ENCODE peak calls at places on chromosomes 12 and 14, in four cellular contexts. V, M, B and U are unnamed samples.
A peak's percentile ranks its signal among the peaks of the same experiment; 100 is the strongest.

GRCh38 chr12:132642846-132643835 is 24.6 kb downstream of the P2RX2 start:
- DNase-seq in M (no peak), B (no peak), V (no peak), U (no peak)

GRCh38 chr14:101823511-101824120 is 62.1 kb downstream of the PPP2R5C start:
- DNase-seq in V (no peak), M (peak; percentile 68), B (no peak), U (no peak)

GRCh38 chr12:88663001-88663400 is 82.7 kb upstream of the KITLG start:
- DNase-seq in B (no peak), V (no peak), M (no peak), U (no peak)

GRCh38 chr12:77226398-77226797 is 161.0 kb upstream of the E2F7 start:
- DNase-seq in V (no peak), M (no peak), B (no peak), U (no peak)

GRCh38 chr12:8950287-8950574 is 786 bp upstream of the M6PR start:
- DNase-seq in B (no peak), V (no peak), M (no peak), U (no peak)

GRCh38 chr12:123576611-123577010 is 7.7 kb upstream of the TMED2 start:
- DNase-seq in B (no peak), V (no peak), M (no peak), U (no peak)

GRCh38 chr12:53788892-53789291 is 37.1 kb upstream of the CISTR start:
- DNase-seq in M (no peak), V (no peak), B (no peak), U (no peak)

GRCh38 chr14:25259470-25259869 is 209.5 kb upstream of the STXBP6 start:
- DNase-seq in V (no peak), M (no peak), B (no peak), U (no peak)

GRCh38 chr14:99608591-99608990 is 4.6 kb upstream of the CCDC85C start:
- DNase-seq in B (no peak), V (no peak), M (no peak), U (no peak)

GRCh38 chr12:105977256-105978051 is 161.3 kb downstream of the NUAK1 start:
- DNase-seq in V (no peak), M (no peak), B (no peak), U (no peak)

GRCh38 chr14:95039993-95040348 is 117.4 kb downstream of the DICER1 start:
- DNase-seq in M (no peak), B (no peak), V (no peak), U (no peak)

GRCh38 chr12:122481861-122482260 is 18.9 kb downstream of the ZCCHC8 start:
- DNase-seq in M (no peak), V (no peak), B (no peak), U (no peak)

GRCh38 chr14:70317091-70317968 is 42.2 kb downstream of the COX16 start:
- DNase-seq in B (no peak), M (no peak), V (no peak), U (no peak)

GRCh38 chr12:67645571-67645970 is 3.0 kb upstream of the DYRK2 start:
- DNase-seq in V (no peak), M (no peak), B (no peak), U (no peak)

GRCh38 chr14:57897148-57897547 is 31.3 kb upstream of the SLC35F4 start:
- DNase-seq in M (no peak), V (no peak), B (no peak), U (no peak)

GRCh38 chr12:132074216-132074615 is 69.9 kb downstream of the DDX51 start:
- DNase-seq in M (no peak), B (no peak), V (no peak), U (no peak)

GRCh38 chr12:108080363-108080762 is 48.7 kb upstream of the WSCD2 start:
- DNase-seq in B (no peak), M (no peak), V (no peak), U (no peak)

GRCh38 chr12:41250748-41251147 is 62.6 kb downstream of the PDZRN4 start:
- DNase-seq in M (no peak), V (no peak), B (no peak), U (no peak)

GRCh38 chr12:15662303-15662980 is 126.7 kb downstream of the EPS8 start:
- DNase-seq in V (no peak), M (no peak), B (no peak), U (no peak)
- TF ChIP-seq TAF1 in V (no peak), M (no peak), B (no peak), U (no peak)

DNA sequence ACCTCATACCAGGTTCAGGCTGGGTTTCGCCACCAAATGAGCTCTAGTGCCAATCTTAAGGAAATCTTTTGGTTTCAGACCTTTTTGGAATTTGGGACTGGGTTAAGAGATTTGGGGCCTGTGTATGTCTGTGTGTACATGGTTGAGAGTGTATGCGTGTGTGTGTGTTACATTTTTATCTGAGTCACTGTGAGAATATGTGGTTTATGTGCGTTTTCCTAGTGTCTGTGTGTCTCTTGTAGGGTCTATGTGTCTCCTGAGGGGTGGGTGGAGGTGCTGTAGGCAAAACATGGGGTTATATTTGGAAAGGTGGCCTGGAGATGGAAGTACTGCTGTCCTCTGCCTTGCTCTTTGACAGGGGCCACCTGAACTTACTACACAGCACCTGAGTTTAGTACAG is 17.9 kb downstream of the C12orf43 start:
- DNase-seq in M (no peak), V (no peak), B (no peak), U (peak; percentile 23)
- TF ChIP-seq MXI1 in M (no peak), V (no peak), B (no peak), U (no peak)

GRCh38 chr14:23174266-23174665 is 9.2 kb downstream of the SLC7A8 start:
- DNase-seq in B (no peak), V (no peak), M (no peak), U (no peak)

GRCh38 chr14:23172096-23172495 is 11.4 kb downstream of the SLC7A8 start:
- DNase-seq in V (no peak), M (no peak), B (no peak), U (no peak)

GRCh38 chr14:23172572-23172971 is 10.9 kb downstream of the SLC7A8 start:
- DNase-seq in V (no peak), M (no peak), B (no peak), U (no peak)

GRCh38 chr14:23173796-23174195 is 9.7 kb downstream of the SLC7A8 start:
- DNase-seq in V (no peak), M (no peak), B (no peak), U (no peak)

DNA sequence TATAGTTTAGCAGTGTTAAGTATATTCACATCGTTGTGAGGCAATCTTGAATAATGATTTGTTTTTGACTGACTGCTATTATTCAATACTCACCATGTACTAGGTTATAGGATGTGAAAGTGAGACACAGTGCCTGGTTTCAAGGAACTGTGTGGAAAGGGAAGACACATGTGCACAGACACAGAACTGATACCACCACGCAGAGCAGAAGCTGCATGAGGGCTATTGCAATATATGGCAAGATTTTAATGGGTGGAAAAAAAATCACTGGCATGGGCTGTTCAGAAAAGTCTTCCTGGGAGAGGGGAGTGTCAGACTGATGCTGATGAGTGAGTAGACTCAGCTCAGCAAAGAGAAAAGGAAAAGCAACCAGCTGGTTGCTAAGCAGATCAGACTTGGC is 10.4 kb downstream of the SLC7A8 start:
- DNase-seq in V (no peak), B (no peak), M (no peak), U (no peak)
- TF ChIP-seq ZBTB33 in V (no peak), B (no peak), M (no peak), U (no peak)

GRCh38 chr12:30874455-30875313 is 51.9 kb upstream of the TSPAN11 start:
- DNase-seq in B (no peak), M (no peak), V (no peak), U (peak; percentile 39)

GRCh38 chr12:30880061-30880460 is 46.5 kb upstream of the TSPAN11 start:
- DNase-seq in M (no peak), V (no peak), B (no peak), U (no peak)

GRCh38 chr12:30880813-30881212 is 45.7 kb upstream of the TSPAN11 start:
- DNase-seq in V (no peak), B (no peak), M (no peak), U (no peak)

GRCh38 chr12:30878034-30878433 is 48.5 kb upstream of the TSPAN11 start:
- DNase-seq in B (no peak), M (no peak), V (no peak), U (no peak)

GRCh38 chr12:30877110-30877875 is 49.3 kb upstream of the TSPAN11 start:
- DNase-seq in V (no peak), B (no peak), M (no peak), U (no peak)
- TF ChIP-seq TAF1 in V (no peak), B (no peak), M (no peak), U (no peak)

GRCh38 chr12:99454539-99455172 is 192.9 kb upstream of the GARIN6 start:
- DNase-seq in M (no peak), B (no peak), V (no peak), U (no peak)

GRCh38 chr12:99450231-99450630 is 197.3 kb upstream of the GARIN6 start:
- DNase-seq in V (no peak), B (no peak), M (no peak), U (no peak)

GRCh38 chr12:99455350-99456037 is 192.1 kb upstream of the GARIN6 start:
- DNase-seq in V (no peak), M (no peak), B (no peak), U (no peak)

DNA sequence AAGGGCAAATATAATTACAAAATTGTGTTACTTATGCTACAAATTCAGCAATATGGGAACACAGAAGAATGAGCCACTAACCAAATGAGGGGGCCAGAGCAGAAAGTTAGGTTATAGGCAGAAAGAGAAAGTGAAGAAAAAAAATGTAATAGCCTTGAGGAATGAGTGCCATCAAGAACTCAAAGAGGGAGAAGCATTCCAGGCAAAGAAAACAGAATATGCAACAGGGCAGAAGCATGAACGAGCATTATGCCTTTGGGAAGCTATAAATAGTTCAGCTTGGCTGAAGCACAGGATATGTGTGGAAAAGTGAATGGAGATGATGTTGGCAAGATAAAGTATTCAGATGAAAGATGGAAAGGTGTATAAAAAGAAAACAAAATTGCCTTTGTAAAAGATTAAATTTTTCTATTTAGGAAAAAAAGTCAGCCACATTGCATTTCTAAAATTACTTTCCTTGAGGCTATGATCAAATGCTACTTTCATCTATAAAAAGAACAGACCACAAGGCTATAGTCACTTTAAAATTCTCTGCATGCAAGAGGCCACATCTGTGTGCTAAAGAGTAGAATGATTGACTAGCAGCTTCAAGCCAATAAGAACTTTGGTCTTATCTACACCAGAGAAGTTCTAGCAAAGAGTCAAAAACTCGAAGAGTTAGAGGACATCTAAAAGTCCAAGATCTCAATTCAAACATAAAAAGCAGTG is 193.6 kb upstream of the GARIN6 start:
- DNase-seq in B (no peak), V (no peak), M (no peak), U (no peak)
- TF ChIP-seq MXI1 in B (no peak), V (no peak), M (no peak), U (no peak)

DNA sequence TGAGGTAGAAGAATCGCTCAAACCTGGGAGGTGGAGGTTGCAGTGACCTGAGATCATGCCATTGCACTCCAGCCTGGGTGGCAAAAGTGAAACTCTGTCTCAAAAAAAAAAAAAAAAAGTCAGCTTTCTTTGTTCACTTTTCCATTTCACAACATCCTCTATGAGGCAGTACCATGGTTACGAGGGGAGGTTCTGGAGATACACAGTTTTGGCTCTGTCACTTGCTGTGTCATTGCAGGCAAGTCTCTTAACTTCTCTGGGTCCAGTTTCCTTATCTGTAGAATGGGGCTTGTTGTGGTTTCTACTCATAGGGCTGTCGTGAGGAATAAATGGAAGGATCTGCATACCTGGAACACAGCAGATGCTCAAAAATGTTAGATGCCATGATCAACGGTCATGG is 75.6 kb upstream of the SLC24A4 start:
- DNase-seq in M (no peak), V (no peak), B (no peak), U (no peak)
- TF ChIP-seq ZBTB33 in M (no peak), V (no peak), B (no peak), U (no peak)